ENCODE peak calls at places on chromosomes 2 and 18, in four cellular contexts. I is GM23248, J is H7, T is BE2C. K is an unnamed sample.

GRCh38 chr2:69278366-69278765 is 108.7 kb downstream of the GFPT1 start:
- DNase-seq in I (no peak), J (no peak), T (no peak), K (no peak)

GRCh38 chr2:226403360-226403759 is 396.3 kb downstream of the IRS1 start:
- DNase-seq in I (peak; percentile 38), J (no peak), T (no peak), K (no peak)

GRCh38 chr18:59220784-59221765 is 1.1 kb downstream of the GRP start:
- DNase-seq in I (peak; percentile 28), J (peak; percentile 67), T (no peak), K (no peak)

GRCh38 chr2:8860239-8860638 is 22.8 kb upstream of the KIDINS220 start:
- DNase-seq in I (peak; percentile 10), J (no peak), T (no peak), K (no peak)

GRCh38 chr18:21740474-21740723 is 193 bp upstream of the MIB1 start:
- DNase-seq in I (peak; percentile 99), J (peak; percentile 97), T (peak; percentile 95), K (no peak)

GRCh38 chr2:189467593-189467992 is 26.3 kb downstream of the WDR75 start:
- DNase-seq in I (no peak), J (no peak), T (no peak), K (no peak)

GRCh38 chr18:48877941-48878340 is 72.8 kb downstream of the SMAD7 start:
- DNase-seq in I (no peak), J (no peak), T (no peak), K (no peak)

GRCh38 chr2:149661844-149662243 is 74.3 kb upstream of the MMADHC start:
- DNase-seq in I (peak; percentile 70), J (no peak), T (no peak), K (no peak)

DNA sequence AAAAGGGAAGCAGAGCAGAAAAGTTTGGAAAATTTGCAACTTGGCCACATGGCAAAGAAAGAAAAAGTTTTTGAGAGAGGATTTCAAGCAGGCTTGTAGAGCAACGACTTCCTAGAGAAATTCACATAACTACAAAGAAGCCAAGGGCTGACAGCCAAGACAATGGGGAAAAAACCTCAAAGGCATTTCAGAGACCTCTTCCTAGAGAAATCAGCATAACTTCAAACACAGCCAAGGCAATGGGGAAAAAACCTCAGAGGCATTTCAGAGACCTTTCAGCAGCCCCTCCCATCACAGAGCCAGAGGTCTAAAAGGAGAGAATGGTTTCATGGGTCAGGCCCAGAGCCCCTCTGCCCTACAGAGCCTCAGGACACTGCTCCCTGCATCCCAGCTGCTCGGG is 7.2 kb downstream of the ADI1 start:
- DNase-seq in I (no peak), J (peak; percentile 6), T (no peak), K (no peak)
- H3K36me3 ChIP-seq in I (peaks cover 23% of the 10 kb centered on the region), J (peaks cover 3% of the 10 kb centered on the region), T (no peaks in the 10 kb centered on the region), K (peaks cover 7% of the 10 kb centered on the region)

GRCh38 chr18:35535297-35535696 is 37.5 kb upstream of the INO80C start:
- DNase-seq in I (no peak), J (no peak), T (no peak), K (no peak)
- H3K36me3 ChIP-seq in I (no peaks in the 10 kb centered on the region), J (no peaks in the 10 kb centered on the region), T (no peaks in the 10 kb centered on the region), K (no peaks in the 10 kb centered on the region)

DNA sequence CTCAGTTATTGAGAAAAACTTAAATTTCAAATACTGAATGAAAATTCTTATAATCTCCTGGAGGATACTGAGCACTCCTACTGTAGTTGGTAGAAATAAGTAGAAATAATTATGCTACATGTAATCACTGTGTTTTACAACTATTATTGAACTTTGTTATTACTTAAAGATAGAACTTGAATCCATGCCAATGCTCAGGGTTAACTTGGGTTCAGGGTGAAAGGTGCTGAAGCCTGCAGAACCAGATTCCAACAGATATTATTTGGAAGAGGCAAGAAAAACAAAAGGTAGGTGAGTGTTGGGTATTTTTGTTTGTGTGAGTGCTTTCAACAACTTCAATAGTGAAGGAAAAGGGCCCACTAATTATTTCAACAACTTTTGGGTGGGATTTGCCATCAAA is 10.4 kb downstream of the IDH1 start:
- DNase-seq in I (no peak), J (no peak), T (no peak), K (no peak)
- H3K36me3 ChIP-seq in I (peaks cover 13% of the 10 kb centered on the region), J (peaks cover 46% of the 10 kb centered on the region), T (peaks cover 26% of the 10 kb centered on the region), K (peaks cover 9% of the 10 kb centered on the region)

GRCh38 chr2:20273045-20273444 is 48.1 kb upstream of the SDC1 start:
- DNase-seq in I (no peak), J (no peak), T (no peak), K (no peak)

GRCh38 chr2:20264629-20265028 is 39.7 kb upstream of the SDC1 start:
- DNase-seq in I (no peak), J (no peak), T (no peak), K (no peak)

DNA sequence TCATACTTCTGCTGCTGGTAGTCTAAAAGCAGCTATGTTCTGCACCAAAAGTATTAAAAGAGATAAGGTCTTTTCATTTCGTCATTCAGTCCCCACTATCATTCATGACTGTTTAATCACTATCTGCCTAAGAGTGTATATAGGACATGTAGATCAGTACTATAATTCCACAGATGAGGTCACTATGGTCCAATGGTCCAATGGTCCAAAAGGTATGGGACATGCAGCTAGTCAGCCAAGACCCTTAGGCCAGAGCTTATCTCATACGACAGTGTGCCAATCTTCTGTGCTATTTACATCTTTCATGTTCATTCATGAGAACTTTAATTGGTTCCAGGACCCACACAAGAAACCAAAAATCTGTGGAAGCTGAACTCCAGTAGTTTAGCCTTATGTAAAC is 42.6 kb upstream of the SDC1 start:
- DNase-seq in I (no peak), J (no peak), T (no peak), K (no peak)
- H3K36me3 ChIP-seq in I (peaks cover 5% of the 10 kb centered on the region), J (no peaks in the 10 kb centered on the region), T (peaks cover 26% of the 10 kb centered on the region), K (no peaks in the 10 kb centered on the region)